ENCODE peak calls at places on chromosomes 1 and 21, in five cellular contexts. One of them, this sample, is unnamed.

GRCh38 chr1:27864264-27864895 is 8.0 kb upstream of the THEMIS2 start:
- DNase-seq in H9: no peak
- DNase-seq in trophoblast cell: no peak
- DNase-seq in neuronal stem cell: no peak
- DNase-seq in mesendoderm: no peak
- DNase-seq in this sample: no peak

GRCh38 chr1:56569661-56570060 is 9.7 kb downstream of the PLPP3 start:
- DNase-seq in mesendoderm: peak
- DNase-seq in trophoblast cell: peak
- DNase-seq in neuronal stem cell: no peak
- DNase-seq in H9: no peak
- DNase-seq in this sample: no peak

GRCh38 chr1:156126701-156127534 is 12.4 kb downstream of the LMNA start:
- DNase-seq in mesendoderm: no peak
- DNase-seq in neuronal stem cell: no peak
- DNase-seq in H9: no peak
- DNase-seq in trophoblast cell: peak
- DNase-seq in this sample: peak

GRCh38 chr21:32119389-32119788 is 159.5 kb downstream of the MIS18A start:
- DNase-seq in H9: no peak
- DNase-seq in neuronal stem cell: no peak
- DNase-seq in trophoblast cell: no peak
- DNase-seq in mesendoderm: no peak
- DNase-seq in this sample: no peak

GRCh38 chr21:21165063-21165645 is 166.9 kb downstream of the NCAM2 start:
- DNase-seq in neuronal stem cell: no peak
- DNase-seq in mesendoderm: peak
- DNase-seq in H9: no peak
- DNase-seq in trophoblast cell: no peak
- DNase-seq in this sample: peak

GRCh38 chr1:91799159-91799558 is 86.8 kb downstream of the TGFBR3 start:
- DNase-seq in neuronal stem cell: no peak
- DNase-seq in mesendoderm: no peak
- DNase-seq in trophoblast cell: no peak
- DNase-seq in H9: no peak
- DNase-seq in this sample: no peak

GRCh38 chr1:16420719-16421118 is 16.5 kb downstream of the SPATA21 start:
- DNase-seq in neuronal stem cell: no peak
- DNase-seq in H9: no peak
- DNase-seq in mesendoderm: no peak
- DNase-seq in trophoblast cell: no peak
- DNase-seq in this sample: no peak

GRCh38 chr1:204376919-204377799 is 17.4 kb upstream of the PLEKHA6 start:
- DNase-seq in trophoblast cell: no peak
- DNase-seq in mesendoderm: no peak
- DNase-seq in neuronal stem cell: no peak
- DNase-seq in H9: no peak
- DNase-seq in this sample: no peak

GRCh38 chr1:101161619-101162018 is 75.2 kb upstream of the S1PR1 start:
- DNase-seq in H9: no peak
- DNase-seq in mesendoderm: no peak
- DNase-seq in neuronal stem cell: no peak
- DNase-seq in trophoblast cell: no peak
- DNase-seq in this sample: no peak

GRCh38 chr1:99737016-99737415 is 29.4 kb downstream of the FRRS1 start:
- DNase-seq in H9: peak
- DNase-seq in trophoblast cell: peak
- DNase-seq in mesendoderm: peak
- DNase-seq in neuronal stem cell: peak
- DNase-seq in this sample: peak

GRCh38 chr1:207056673-207057072 is 3.6 kb downstream of the PFKFB2 start:
- DNase-seq in mesendoderm: no peak
- DNase-seq in neuronal stem cell: no peak
- DNase-seq in trophoblast cell: no peak
- DNase-seq in H9: no peak
- DNase-seq in this sample: no peak

GRCh38 chr1:237655778-237656177 is 234.9 kb downstream of the ZP4 start:
- DNase-seq in mesendoderm: no peak
- DNase-seq in neuronal stem cell: no peak
- DNase-seq in trophoblast cell: no peak
- DNase-seq in H9: no peak
- DNase-seq in this sample: no peak

GRCh38 chr21:46564391-46564790 is 40.5 kb downstream of the S100B start:
- DNase-seq in mesendoderm: no peak
- DNase-seq in trophoblast cell: no peak
- DNase-seq in H9: no peak
- DNase-seq in neuronal stem cell: no peak
- DNase-seq in this sample: no peak

GRCh38 chr21:8998946-8999681 is 1522.3 kb upstream of the TPTE start:
- DNase-seq in mesendoderm: no peak
- DNase-seq in trophoblast cell: no peak
- DNase-seq in H9: no peak
- DNase-seq in neuronal stem cell: no peak
- DNase-seq in this sample: no peak

GRCh38 chr1:240705584-240705983 is 93.6 kb upstream of the GREM2 start:
- DNase-seq in trophoblast cell: no peak
- DNase-seq in neuronal stem cell: no peak
- DNase-seq in H9: no peak
- DNase-seq in mesendoderm: no peak
- DNase-seq in this sample: peak

GRCh38 chr1:76770979-76771378 is 96.3 kb upstream of the ST6GALNAC5 start:
- DNase-seq in neuronal stem cell: no peak
- DNase-seq in trophoblast cell: no peak
- DNase-seq in H9: no peak
- DNase-seq in mesendoderm: no peak
- DNase-seq in this sample: no peak

GRCh38 chr1:81174052-81174451 is 626.7 kb upstream of the ADGRL2 start:
- DNase-seq in mesendoderm: no peak
- DNase-seq in H9: no peak
- DNase-seq in trophoblast cell: no peak
- DNase-seq in neuronal stem cell: no peak
- DNase-seq in this sample: peak

GRCh38 chr1:162069334-162070093 is at the start of gene NOS1AP:
- DNase-seq in trophoblast cell: peak
- DNase-seq in H9: peak
- DNase-seq in neuronal stem cell: peak
- DNase-seq in mesendoderm: peak
- DNase-seq in this sample: no peak

GRCh38 chr1:58895559-58896135 is 111.8 kb upstream of the JUN start:
- DNase-seq in H9: no peak
- DNase-seq in trophoblast cell: no peak
- DNase-seq in neuronal stem cell: no peak
- DNase-seq in mesendoderm: no peak
- DNase-seq in this sample: peak

GRCh38 chr21:46161180-46161799 is 5.9 kb upstream of the FTCD start:
- DNase-seq in mesendoderm: no peak
- DNase-seq in neuronal stem cell: no peak
- DNase-seq in trophoblast cell: no peak
- DNase-seq in H9: peak
- DNase-seq in this sample: no peak

GRCh38 chr1:221725683-221726330 is 16.1 kb downstream of the DUSP10 start:
- DNase-seq in neuronal stem cell: no peak
- DNase-seq in trophoblast cell: no peak
- DNase-seq in H9: no peak
- DNase-seq in mesendoderm: no peak
- DNase-seq in this sample: peak

GRCh38 chr1:95126366-95126765 is 9.2 kb downstream of the TLCD4 start:
- DNase-seq in H9: no peak
- DNase-seq in neuronal stem cell: no peak
- DNase-seq in mesendoderm: no peak
- DNase-seq in trophoblast cell: no peak
- DNase-seq in this sample: no peak

GRCh38 chr1:180639871-180640270 is 8.0 kb downstream of the XPR1 start:
- DNase-seq in neuronal stem cell: no peak
- DNase-seq in mesendoderm: peak
- DNase-seq in trophoblast cell: no peak
- DNase-seq in H9: no peak
- DNase-seq in this sample: no peak

GRCh38 chr1:247209306-247209900 is 37.6 kb upstream of the ZNF124 start:
- DNase-seq in H9: peak
- DNase-seq in trophoblast cell: no peak
- DNase-seq in mesendoderm: peak
- DNase-seq in neuronal stem cell: no peak
- DNase-seq in this sample: peak

GRCh38 chr1:20371883-20372282 is 81.2 kb downstream of the VWA5B1 start:
- DNase-seq in trophoblast cell: no peak
- DNase-seq in H9: no peak
- DNase-seq in mesendoderm: no peak
- DNase-seq in neuronal stem cell: no peak
- DNase-seq in this sample: no peak

GRCh38 chr1:163357378-163357777 is 35.6 kb downstream of the NUF2 start:
- DNase-seq in H9: no peak
- DNase-seq in mesendoderm: peak
- DNase-seq in neuronal stem cell: no peak
- DNase-seq in trophoblast cell: no peak
- DNase-seq in this sample: peak

GRCh38 chr1:115063238-115063901 is 25.9 kb downstream of the TSPAN2 start:
- DNase-seq in mesendoderm: no peak
- DNase-seq in trophoblast cell: no peak
- DNase-seq in neuronal stem cell: no peak
- DNase-seq in H9: no peak
- DNase-seq in this sample: no peak

GRCh38 chr1:37358992-37359391 is 115.4 kb upstream of the ZC3H12A start:
- DNase-seq in mesendoderm: no peak
- DNase-seq in H9: no peak
- DNase-seq in neuronal stem cell: no peak
- DNase-seq in trophoblast cell: no peak
- DNase-seq in this sample: no peak

GRCh38 chr1:37362990-37363389 is 111.4 kb upstream of the ZC3H12A start:
- DNase-seq in H9: peak
- DNase-seq in trophoblast cell: no peak
- DNase-seq in neuronal stem cell: peak
- DNase-seq in mesendoderm: peak
- DNase-seq in this sample: no peak

GRCh38 chr1:37360011-37360410 is 114.4 kb upstream of the ZC3H12A start:
- DNase-seq in trophoblast cell: no peak
- DNase-seq in neuronal stem cell: no peak
- DNase-seq in H9: no peak
- DNase-seq in mesendoderm: no peak
- DNase-seq in this sample: no peak

GRCh38 chr1:37363535-37363934 is 110.8 kb upstream of the ZC3H12A start:
- DNase-seq in mesendoderm: no peak
- DNase-seq in trophoblast cell: no peak
- DNase-seq in neuronal stem cell: no peak
- DNase-seq in H9: no peak
- DNase-seq in this sample: no peak

DNA sequence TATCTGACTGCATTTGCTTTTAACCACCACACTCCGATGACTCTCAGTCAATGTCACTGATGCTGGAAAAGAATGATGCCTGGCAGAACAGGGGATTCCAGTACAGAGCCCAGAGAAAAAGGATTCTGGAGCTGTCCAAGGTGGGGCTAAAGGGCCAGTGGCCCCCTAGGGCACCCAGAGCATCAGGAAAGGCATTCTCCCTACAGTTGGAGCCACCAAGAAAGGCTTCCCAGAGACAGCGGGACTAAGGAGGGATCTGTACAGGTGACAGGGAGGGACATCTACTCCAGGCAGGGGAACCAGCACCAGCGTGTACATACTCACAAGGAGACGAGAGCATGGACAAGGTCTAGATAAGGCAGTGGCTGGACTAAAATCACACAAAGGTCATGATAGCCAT is 111.8 kb upstream of the ZC3H12A start:
- DNase-seq in H9: peak
- DNase-seq in mesendoderm: peak
- DNase-seq in neuronal stem cell: no peak
- DNase-seq in trophoblast cell: no peak
- DNase-seq in this sample: no peak
- H3K4me2 ChIP-seq in H9: no peak
- H3K4me2 ChIP-seq in mesendoderm: no peak
- H3K4me2 ChIP-seq in neuronal stem cell: no peak
- H3K4me2 ChIP-seq in trophoblast cell: no peak
- H3K4me2 ChIP-seq in this sample: no peak

DNA sequence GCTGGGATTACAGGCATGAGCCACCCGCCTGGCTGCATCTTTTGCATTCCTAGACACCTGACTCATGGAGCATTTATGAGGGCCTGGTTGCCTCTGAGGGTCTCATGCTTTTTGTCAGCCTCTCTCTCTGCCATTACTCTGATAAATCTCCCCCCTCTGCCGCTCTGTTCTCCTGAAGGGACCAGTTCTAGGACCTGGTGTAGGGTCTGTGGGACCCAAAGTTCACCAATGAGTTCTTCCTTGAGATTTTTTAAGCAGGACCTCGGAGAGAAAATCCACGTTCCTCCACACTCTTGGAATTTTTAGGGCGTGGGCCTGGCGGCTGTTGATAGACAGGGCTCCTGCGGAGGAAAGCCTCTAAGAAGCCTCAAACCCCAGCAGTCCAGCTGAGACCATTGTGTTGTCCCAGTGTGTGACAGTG is 91.9 kb upstream of the ERRFI1 start:
- DNase-seq in mesendoderm: peak
- DNase-seq in H9: no peak
- DNase-seq in trophoblast cell: peak
- DNase-seq in neuronal stem cell: no peak
- DNase-seq in this sample: no peak
- H2BK5ac ChIP-seq in mesendoderm: no peak
- H2BK5ac ChIP-seq in H9: no peak
- H2BK5ac ChIP-seq in trophoblast cell: peak
- H2BK5ac ChIP-seq in neuronal stem cell: no peak
- H2BK5ac ChIP-seq in this sample: peak

GRCh38 chr21:42970946-42971653 is 3.3 kb upstream of the PKNOX1 start:
- DNase-seq in H9: peak
- DNase-seq in neuronal stem cell: no peak
- DNase-seq in mesendoderm: peak
- DNase-seq in trophoblast cell: no peak
- DNase-seq in this sample: no peak
- H3K4me2 ChIP-seq in H9: no peak
- H3K4me2 ChIP-seq in neuronal stem cell: no peak
- H3K4me2 ChIP-seq in mesendoderm: no peak
- H3K4me2 ChIP-seq in trophoblast cell: no peak
- H3K4me2 ChIP-seq in this sample: no peak

DNA sequence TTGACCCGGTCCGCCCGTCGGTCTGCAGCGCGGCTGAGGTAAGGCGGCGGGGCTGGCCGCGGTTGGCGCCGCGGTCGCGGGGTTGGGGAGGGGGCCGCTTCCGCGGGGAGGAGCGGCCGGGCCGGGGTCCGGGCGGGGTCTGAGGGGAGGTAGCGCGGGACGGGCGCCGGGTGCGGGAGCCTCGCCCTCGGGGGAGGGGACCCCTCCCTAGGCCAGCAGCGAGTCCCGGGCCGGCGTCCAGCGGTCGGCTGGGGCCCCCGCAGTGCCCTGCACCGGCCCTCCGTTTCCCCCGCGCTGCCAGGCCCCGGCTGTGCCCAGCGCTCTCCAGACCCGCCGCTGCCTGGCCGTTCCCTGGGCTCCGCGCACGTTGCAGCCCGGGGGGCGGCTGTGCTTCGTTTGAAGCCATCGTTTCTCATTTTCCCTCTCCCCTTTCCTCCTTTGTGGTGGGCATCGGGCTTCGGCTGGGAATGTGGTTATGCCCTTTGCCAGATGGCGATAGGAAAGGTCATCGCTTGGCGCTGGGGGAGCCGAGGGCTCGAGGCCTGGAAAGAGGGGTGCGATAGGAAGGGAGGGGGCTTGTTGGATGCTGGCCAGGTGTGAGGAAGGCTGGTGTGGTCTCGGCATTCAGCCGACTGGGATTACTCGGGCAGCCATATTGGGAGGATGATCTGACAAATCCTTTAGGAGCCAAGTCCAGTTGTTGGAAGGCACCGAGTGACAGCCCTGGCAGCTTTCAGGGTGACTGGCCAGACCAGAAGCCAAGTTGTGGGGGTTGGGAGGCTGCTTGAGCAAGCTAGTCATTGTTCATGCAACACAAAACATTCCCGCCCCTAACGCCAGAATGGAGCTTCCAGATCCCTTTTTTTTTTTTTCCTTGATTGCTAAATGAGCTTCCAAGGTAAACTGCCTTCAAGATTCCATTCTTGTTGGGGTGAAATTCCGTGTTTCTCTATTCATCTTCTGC is 753 bp downstream of the KIF1B start:
- DNase-seq in H9: peak
- DNase-seq in mesendoderm: peak
- DNase-seq in neuronal stem cell: peak
- DNase-seq in trophoblast cell: peak
- DNase-seq in this sample: peak
- H2BK5ac ChIP-seq in H9: no peak
- H2BK5ac ChIP-seq in mesendoderm: peak
- H2BK5ac ChIP-seq in neuronal stem cell: peak
- H2BK5ac ChIP-seq in trophoblast cell: peak
- H2BK5ac ChIP-seq in this sample: peak